ENCODE peak calls at places on chromosomes 11 and 22, in eight cellular contexts. D is hepatocyte; E is HCT116; X is CD4-positive, CD25-positive, alpha-beta regulatory T cell; Y is heart left ventricle; Z is CD8-positive, alpha-beta T cell; L is transverse colon; C is upper lobe of right lung. T is an unnamed sample.

GRCh38 chr22:50304528-50305392 is 2.7 kb downstream of the PLXNB2 start:
- DNase-seq in D (peak; percentile 48), E (no peak), X (no peak), Y (peak; percentile 55), Z (no peak), L (peak; percentile 56), C (peak; percentile 82), T (no peak)

GRCh38 chr11:86046111-86046510 is 22.8 kb downstream of the PICALM start:
- DNase-seq in D (no peak), E (no peak), X (no peak), Y (no peak), Z (no peak), L (no peak), C (no peak), T (no peak)

GRCh38 chr11:130726234-130726559 is 190.1 kb downstream of the SNX19 start:
- DNase-seq in D (peak; percentile 36), E (no peak), X (no peak), Y (peak; percentile 52), Z (no peak), L (peak; percentile 13), C (no peak), T (no peak)

GRCh38 chr11:57493507-57494503 is 21.7 kb downstream of the SLC43A1 start:
- DNase-seq in D (peak; percentile 87), E (peak; percentile 73), X (peak; percentile 61), Y (peak; percentile 41), Z (peak; percentile 76), L (peak; percentile 68), C (peak; percentile 86), T (peak; percentile 85)

GRCh38 chr22:31556627-31557203 is 60.4 kb downstream of the SFI1 start:
- DNase-seq in D (peak; percentile 52), E (peak; percentile 6), X (no peak), Y (no peak), Z (no peak), L (no peak), C (no peak), T (no peak)

GRCh38 chr11:2990617-2991476 is 1.3 kb downstream of the NAP1L4 start:
- DNase-seq in D (peak; percentile 66), E (no peak), X (no peak), Y (no peak), Z (no peak), L (peak; percentile 37), C (no peak), T (no peak)

GRCh38 chr11:89491141-89491690 is at the start of gene NOX4:
- DNase-seq in D (peak; percentile 77), E (no peak), X (no peak), Y (peak; percentile 47), Z (no peak), L (no peak), C (peak; percentile 63), T (peak; percentile 80)

GRCh38 chr11:44595964-44596381 is 30.5 kb downstream of the CD82 start:
- DNase-seq in D (no peak), E (no peak), X (no peak), Y (peak; percentile 78), Z (peak; percentile 30), L (no peak), C (no peak), T (no peak)

GRCh38 chr22:19766506-19767426 is 6.2 kb downstream of the TBX1 start:
- DNase-seq in D (peak; percentile 47), E (peak; percentile 50), X (peak; percentile 14), Y (no peak), Z (peak; percentile 54), L (peak; percentile 60), C (peak; percentile 86), T (peak; percentile 79)

GRCh38 chr11:104995001-104995408 is 26.6 kb upstream of the CASP4 start:
- DNase-seq in D (no peak), E (no peak), X (no peak), Y (no peak), Z (no peak), L (no peak), C (no peak), T (no peak)

GRCh38 chr22:42065408-42066132 is 5.0 kb downstream of the NAGA start:
- DNase-seq in D (no peak), E (no peak), X (no peak), Y (no peak), Z (no peak), L (no peak), C (no peak), T (peak; percentile 43)

GRCh38 chr11:76376746-76377558 is 4.0 kb downstream of the THAP12 start:
- DNase-seq in D (no peak), E (no peak), X (no peak), Y (no peak), Z (no peak), L (no peak), C (no peak), T (no peak)

GRCh38 chr11:2741377-2742131 is 41.8 kb upstream of the KCNQ1OT1 start:
- DNase-seq in D (peak; percentile 61), E (no peak), X (no peak), Y (no peak), Z (no peak), L (no peak), C (peak; percentile 60), T (peak; percentile 89)

GRCh38 chr11:68377389-68377795 is 65.0 kb downstream of the LRP5 start:
- DNase-seq in D (no peak), E (no peak), X (no peak), Y (no peak), Z (no peak), L (no peak), C (no peak), T (no peak)

GRCh38 chr11:34641456-34641855 is 20.6 kb downstream of the EHF start:
- DNase-seq in D (peak; percentile 51), E (no peak), X (no peak), Y (no peak), Z (no peak), L (no peak), C (no peak), T (no peak)

GRCh38 chr11:5553347-5553746 is 5.0 kb upstream of the OR52H1 start:
- DNase-seq in D (no peak), E (no peak), X (no peak), Y (no peak), Z (no peak), L (no peak), C (no peak), T (no peak)

DNA sequence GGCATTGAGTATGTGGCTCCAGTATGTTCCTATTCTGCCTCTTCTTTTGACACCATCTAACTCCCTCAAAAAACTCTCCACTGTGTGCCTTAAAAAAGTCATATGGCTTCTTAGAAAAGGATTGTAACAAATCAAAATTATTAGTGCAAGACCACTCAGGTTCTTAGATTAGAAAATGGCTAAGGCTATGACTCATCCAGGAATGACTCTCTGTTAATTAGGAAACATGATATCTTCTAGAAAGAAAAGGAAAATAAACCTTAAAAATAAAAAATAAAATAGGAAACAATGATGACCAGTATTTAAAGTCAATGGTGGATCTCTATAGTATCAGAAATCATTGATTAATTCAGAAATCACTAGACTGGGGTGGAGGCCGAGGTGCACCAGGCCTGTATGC is 21.7 kb downstream of the SLC25A17 start:
- DNase-seq in D (no peak), E (no peak), X (no peak), Y (no peak), Z (no peak), L (no peak), C (no peak), T (no peak)
- H3K4me1 ChIP-seq in D (no peaks in the 10 kb centered on the region), E (no peaks in the 10 kb centered on the region), X (no peaks in the 10 kb centered on the region), Y (no peaks in the 10 kb centered on the region), Z (no peaks in the 10 kb centered on the region), L (no peaks in the 10 kb centered on the region), C (no peaks in the 10 kb centered on the region), T (no peaks in the 10 kb centered on the region)

GRCh38 chr22:37546436-37547248 is 13.6 kb upstream of the CDC42EP1 start:
- DNase-seq in D (no peak), E (no peak), X (no peak), Y (peak; percentile 87), Z (no peak), L (peak; percentile 32), C (peak; percentile 81), T (peak; percentile 88)

GRCh38 chr22:37551981-37552380 is 8.3 kb upstream of the CDC42EP1 start:
- DNase-seq in D (no peak), E (no peak), X (no peak), Y (peak; percentile 44), Z (no peak), L (no peak), C (no peak), T (no peak)

GRCh38 chr22:37552560-37553163 is 7.6 kb upstream of the CDC42EP1 start:
- DNase-seq in D (peak; percentile 79), E (no peak), X (no peak), Y (peak; percentile 84), Z (no peak), L (peak; percentile 43), C (no peak), T (peak; percentile 89)

GRCh38 chr22:37547249-37547741 is 13.0 kb upstream of the CDC42EP1 start:
- DNase-seq in D (no peak), E (no peak), X (no peak), Y (no peak), Z (no peak), L (no peak), C (no peak), T (no peak)

DNA sequence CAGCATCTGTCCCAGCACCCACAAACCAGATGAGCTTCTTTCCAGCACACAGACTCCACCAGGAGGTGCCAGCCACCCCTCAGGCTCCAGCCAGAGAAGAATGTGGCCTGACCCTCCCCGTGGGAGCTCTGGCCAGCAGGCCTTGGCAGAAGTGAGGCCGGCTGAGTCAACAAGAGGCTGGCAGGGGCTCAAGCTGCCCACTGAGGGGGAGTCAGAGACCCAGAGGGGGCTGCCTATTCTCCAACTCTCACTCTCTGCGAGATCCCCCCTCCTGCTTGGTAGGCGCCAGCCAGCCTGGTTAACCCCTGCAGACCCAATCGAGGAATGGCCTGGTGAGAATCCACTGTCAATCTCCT is 10.6 kb upstream of the CDC42EP1 start:
- DNase-seq in D (peak; percentile 64), E (no peak), X (no peak), Y (no peak), Z (no peak), L (no peak), C (peak; percentile 81), T (peak; percentile 87)
- H3K27ac ChIP-seq in D (no peak overlapping the region), E (no peak overlapping the region), X (no peak overlapping the region), Y (no peak overlapping the region), Z (no peak overlapping the region), L (no peak overlapping the region), C (no peak overlapping the region), T (peak overlapping the region; percentile 22)

DNA sequence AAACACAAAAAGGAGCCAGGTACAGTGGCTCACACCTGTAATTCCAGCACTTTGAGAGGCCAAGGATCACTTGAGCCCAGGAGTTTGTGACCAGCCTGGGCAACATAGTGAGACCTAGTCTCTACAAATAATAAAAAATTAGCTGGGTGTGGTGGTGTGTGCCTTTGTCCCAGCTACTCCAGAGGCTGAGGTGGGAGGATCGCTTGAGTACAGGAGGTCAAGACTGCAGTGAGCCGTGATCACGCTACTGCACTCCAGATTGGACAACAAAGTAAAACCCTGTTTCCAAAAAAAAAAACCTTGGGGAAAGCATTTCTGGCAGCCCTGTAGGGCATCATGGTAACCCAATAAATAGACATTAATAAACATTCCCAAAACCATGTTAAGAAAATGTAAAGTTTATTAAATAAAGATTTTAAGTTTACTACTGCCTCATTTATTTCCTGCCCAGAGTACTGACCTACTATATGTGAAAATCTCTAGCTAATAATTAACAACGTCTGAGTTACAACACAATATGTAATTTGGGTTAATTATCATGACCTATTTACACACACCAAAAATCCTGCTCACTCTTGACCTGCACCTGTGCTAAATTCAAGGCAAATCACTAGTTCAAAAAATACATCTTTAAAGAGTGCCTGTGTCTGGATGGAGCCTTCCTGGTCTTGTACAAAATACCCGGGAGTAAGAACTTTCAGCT is 8.4 kb downstream of the EEF1G start:
- DNase-seq in D (no peak), E (no peak), X (no peak), Y (no peak), Z (no peak), L (no peak), C (no peak), T (no peak)
- H3K4me1 ChIP-seq in D (peaks cover 6% of the 10 kb centered on the region), E (peaks cover 33% of the 10 kb centered on the region), X (peaks cover 11% of the 10 kb centered on the region), Y (peaks cover 13% of the 10 kb centered on the region), Z (peaks cover 3% of the 10 kb centered on the region), L (peaks cover 9% of the 10 kb centered on the region), C (peaks cover 9% of the 10 kb centered on the region), T (peaks cover 6% of the 10 kb centered on the region)

GRCh38 chr11:72606362-72607100 is 67.7 kb downstream of the PDE2A start:
- DNase-seq in D (no peak), E (no peak), X (no peak), Y (no peak), Z (no peak), L (no peak), C (no peak), T (no peak)
- H3K27ac ChIP-seq in D (no peak overlapping the region), E (no peak overlapping the region), X (no peak overlapping the region), Y (no peak overlapping the region), Z (no peak overlapping the region), L (no peak overlapping the region), C (peak overlapping the region; percentile 42), T (no peak overlapping the region)

T was measured in kidney.